ENCODE peak calls at places on chromosome 10, in seven cellular contexts. J is heart left ventricle, N is stomach, I is HCT116, X is A549, W is body of pancreas, L is uterus. D is an unnamed sample.

GRCh38 chr10:117574546-117575146 is 32.1 kb downstream of the EMX2 start:
- DNase-seq in J (no peak), N (no peak), I (no peak), X (no peak), W (no peak), L (no peak), D (no peak)

GRCh38 chr10:3906511-3907111 is 121.6 kb upstream of the KLF6 start:
- DNase-seq in J (no peak), N (no peak), I (no peak), X (no peak), W (no peak), L (no peak), D (peak; percentile 55)

GRCh38 chr10:104907509-104907908 is 266.4 kb downstream of the SORCS3 start:
- DNase-seq in J (no peak), N (no peak), I (no peak), X (no peak), W (no peak), L (no peak), D (no peak)

GRCh38 chr10:79004311-79004710 is 64.5 kb upstream of the ZMIZ1 start:
- DNase-seq in J (no peak), N (no peak), I (no peak), X (no peak), W (no peak), L (no peak), D (no peak)

GRCh38 chr10:3969876-3970666 is 185.1 kb upstream of the KLF6 start:
- DNase-seq in J (no peak), N (no peak), I (no peak), X (no peak), W (no peak), L (no peak), D (no peak)

GRCh38 chr10:112261281-112261822 is 21.8 kb upstream of the TECTB start:
- DNase-seq in J (no peak), N (no peak), I (no peak), X (no peak), W (no peak), L (no peak), D (no peak)

GRCh38 chr10:118246340-118247247 is 95.5 kb downstream of the FAM204A start:
- DNase-seq in J (no peak), N (no peak), I (no peak), X (no peak), W (no peak), L (no peak), D (no peak)

GRCh38 chr10:62907470-62908212 is 91.5 kb upstream of the EGR2 start:
- DNase-seq in J (no peak), N (no peak), I (no peak), X (no peak), W (no peak), L (no peak), D (no peak)

GRCh38 chr10:117166420-117167345 is 28.6 kb upstream of the VAX1 start:
- DNase-seq in J (no peak), N (no peak), I (no peak), X (no peak), W (no peak), L (no peak), D (no peak)

DNA sequence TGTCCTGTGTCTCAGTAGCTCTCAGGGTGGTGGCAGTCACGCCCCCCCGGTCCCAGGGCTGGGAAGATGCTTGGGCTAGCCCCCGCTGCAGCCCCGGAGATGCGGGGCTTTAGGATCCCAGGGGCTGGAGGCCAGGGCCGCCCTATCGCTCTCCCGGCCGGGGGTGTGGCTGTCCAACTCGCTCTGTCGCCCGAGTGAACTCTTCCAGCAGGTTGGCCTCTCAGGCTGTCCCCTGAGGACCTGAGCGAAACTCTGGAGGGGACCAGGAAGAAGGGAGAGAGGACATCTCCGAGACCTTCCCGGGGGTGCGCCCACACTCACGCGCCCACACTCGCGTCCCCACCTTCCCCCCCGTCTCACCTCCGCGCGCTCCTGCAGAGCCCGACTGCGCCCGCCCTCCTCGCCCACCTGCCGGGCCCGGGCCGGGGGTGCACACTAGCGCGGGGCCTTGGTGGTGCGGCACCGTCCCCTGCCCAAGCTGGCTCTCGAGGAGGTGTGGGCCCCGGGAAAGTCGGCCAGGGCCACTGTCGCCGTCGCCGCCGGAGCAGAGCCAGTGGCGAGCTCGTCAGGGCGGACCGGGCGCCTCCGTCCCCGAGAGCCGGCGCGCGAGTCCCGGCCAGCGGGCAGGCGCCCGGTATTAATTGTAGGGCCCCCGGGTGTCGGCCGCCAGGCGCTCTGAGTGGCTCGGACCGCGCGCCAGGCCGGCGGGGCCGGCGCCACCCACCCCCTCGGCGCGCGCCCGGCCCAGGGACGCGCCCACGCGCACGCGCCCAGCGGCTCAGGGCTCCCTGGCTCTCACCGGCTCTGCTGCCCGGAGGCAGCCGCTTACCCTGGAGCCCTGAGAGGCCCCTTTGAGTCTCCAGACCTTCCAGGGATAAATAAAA is 101.8 kb upstream of the SVIL start:
- DNase-seq in J (peak; percentile 64), N (peak; percentile 67), I (no peak), X (peak; percentile 81), W (peak; percentile 73), L (peak; percentile 68), D (peak; percentile 75)
- TF ChIP-seq POLR2A in J (peak; percentile 81), N (no peak), I (no peak), X (peak; percentile 16), W (peak; percentile 74), L (peak; percentile 69), D (peak; percentile 62)

GRCh38 chr10:109981641-109982040 is 26.1 kb upstream of the ADD3 start:
- DNase-seq in J (no peak), N (no peak), I (no peak), X (no peak), W (no peak), L (no peak), D (no peak)
- H3K4me1 ChIP-seq in J (peaks cover 37% of the 10 kb centered on the region), N (peaks cover 13% of the 10 kb centered on the region), I (no peaks in the 10 kb centered on the region), X (peaks cover 11% of the 10 kb centered on the region), W (peaks cover 21% of the 10 kb centered on the region), L (no peaks in the 10 kb centered on the region), D (peaks cover 10% of the 10 kb centered on the region)

GRCh38 chr10:132516771-132517725 is 20.5 kb upstream of the INPP5A start:
- DNase-seq in J (peak; percentile 97), N (peak; percentile 87), I (no peak), X (peak; percentile 94), W (peak; percentile 86), L (peak; percentile 98), D (peak; percentile 97)
- TF ChIP-seq POLR2A in J (peak; percentile 33), N (no peak), I (no peak), X (no peak), W (peak; percentile 54), L (no peak), D (peak; percentile 14)

DNA sequence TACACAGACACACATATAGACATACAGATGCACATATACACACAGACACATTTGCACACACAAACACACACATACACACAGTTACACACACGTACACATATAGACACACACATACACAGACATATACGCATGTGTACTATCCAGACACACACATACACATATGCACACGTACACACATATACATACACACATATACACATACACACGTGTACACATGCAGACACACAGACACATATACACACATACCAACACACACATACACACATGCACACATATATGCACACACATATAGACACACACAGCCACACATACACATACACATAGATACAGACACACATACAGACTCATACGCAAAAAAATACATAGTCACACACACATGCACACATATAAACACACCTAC is 184.2 kb downstream of the PFKFB3 start:
- DNase-seq in J (no peak), N (no peak), I (no peak), X (no peak), W (no peak), L (no peak), D (no peak)
- H3K4me1 ChIP-seq in J (peaks cover 15% of the 10 kb centered on the region), N (peaks cover 6% of the 10 kb centered on the region), I (no peaks in the 10 kb centered on the region), X (peaks cover 19% of the 10 kb centered on the region), W (no peaks in the 10 kb centered on the region), L (no peaks in the 10 kb centered on the region), D (peaks cover 6% of the 10 kb centered on the region)

DNA sequence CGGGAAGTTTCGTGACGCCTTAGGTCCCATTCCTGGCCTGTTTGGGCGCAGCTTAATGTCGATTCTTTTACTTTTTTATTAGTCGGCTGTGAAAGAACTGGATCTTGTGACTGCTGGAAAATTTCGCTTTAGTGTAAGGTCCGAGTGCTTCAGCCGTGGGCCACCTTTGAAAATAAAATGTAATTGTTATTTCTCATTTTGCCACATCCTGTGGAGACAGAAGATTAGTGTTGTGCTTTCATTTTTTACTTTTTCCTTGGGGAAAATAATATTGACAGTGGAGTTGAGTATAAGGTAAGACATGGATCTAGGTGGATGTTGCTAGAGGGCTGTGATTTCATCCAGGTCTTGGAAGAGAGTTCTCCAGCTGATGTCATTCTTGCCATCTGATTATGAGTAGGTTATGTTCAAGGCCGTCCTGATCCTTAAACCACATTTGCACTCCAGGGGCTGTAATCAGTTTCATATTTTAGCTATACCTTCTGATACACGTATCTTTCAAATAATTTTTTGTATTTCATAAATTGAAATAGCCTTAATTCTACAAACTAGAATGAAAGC is 873 bp downstream of the RAB18 start:
- DNase-seq in J (no peak), N (no peak), I (no peak), X (no peak), W (no peak), L (no peak), D (no peak)
- TF ChIP-seq POLR2A in J (no peak), N (no peak), I (no peak), X (no peak), W (no peak), L (no peak), D (no peak)

DNA sequence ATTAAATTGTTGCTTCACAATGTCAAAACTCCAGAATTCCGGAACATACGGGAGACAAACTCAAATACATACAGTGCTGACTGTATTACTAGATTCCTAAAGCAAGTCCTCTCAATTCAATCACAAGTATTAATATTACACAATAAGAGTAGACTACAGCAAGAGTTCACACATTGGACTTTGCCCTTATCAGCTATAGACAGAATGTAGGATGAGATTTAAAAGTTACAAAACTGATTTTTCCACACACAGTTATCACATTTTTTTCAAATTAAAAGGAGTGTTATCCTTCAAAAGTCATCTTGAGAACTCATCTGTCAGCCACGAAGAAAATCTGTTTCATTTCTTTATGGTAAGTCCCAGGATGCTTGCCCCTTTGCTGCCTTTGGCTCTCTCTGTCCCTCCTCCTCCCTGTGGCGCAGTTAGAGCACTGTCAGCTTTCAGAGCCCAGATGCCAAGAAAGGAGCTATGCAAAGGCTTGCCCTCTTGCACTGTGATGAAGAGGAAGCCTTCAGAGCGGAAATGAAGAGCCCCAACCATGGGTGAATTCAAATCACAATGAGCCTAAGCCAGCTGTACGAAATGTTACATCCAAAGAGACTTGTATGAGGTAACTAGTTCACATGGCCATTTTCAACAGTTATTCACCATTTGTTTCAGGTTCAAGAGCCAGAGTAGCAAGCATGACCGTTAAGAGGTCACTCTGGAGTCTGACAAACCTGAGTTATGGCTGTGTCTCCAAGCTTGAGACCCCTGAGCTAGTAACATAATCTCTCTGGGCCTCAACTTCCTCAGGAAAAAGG is 10.7 kb downstream of the NCOA4 start:
- DNase-seq in J (peak; percentile 61), N (no peak), I (no peak), X (no peak), W (no peak), L (no peak), D (no peak)
- H3K4me1 ChIP-seq in J (peaks cover 88% of the 10 kb centered on the region), N (peaks cover 50% of the 10 kb centered on the region), I (peaks cover 21% of the 10 kb centered on the region), X (peaks cover 56% of the 10 kb centered on the region), W (peaks cover 64% of the 10 kb centered on the region), L (no peaks in the 10 kb centered on the region), D (peaks cover 11% of the 10 kb centered on the region)

D was measured in ovary.